ENCODE peak calls at places on chromosomes 12 and 14, in nine cellular contexts. Y is heart left ventricle, B is uterus, S is Peyer's patch, T is transverse colon, H is breast epithelium, X is sigmoid colon, E is esophagus squamous epithelium, M is IMR-90. R is an unnamed sample.

GRCh38 chr12:115771065-115771464 is 506.4 kb downstream of the MED13L start:
- DNase-seq in M (no peak), Y (no peak), T (no peak), H (no peak), B (no peak), E (no peak), X (no peak), S (peak; percentile 52), R (no peak)

GRCh38 chr12:117900561-117900960 is 68.2 kb downstream of the KSR2 start:
- DNase-seq in H (no peak), X (no peak), T (no peak), M (peak; percentile 8), B (no peak), Y (no peak), E (no peak), S (no peak), R (no peak)

GRCh38 chr12:56932867-56933266 is 1.3 kb downstream of the SDR9C7 start:
- DNase-seq in E (no peak), H (no peak), B (no peak), M (no peak), S (no peak), T (peak; percentile 22), Y (peak; percentile 50), X (no peak), R (no peak)

GRCh38 chr12:2627343-2628191 is 167.2 kb upstream of the FKBP4 start:
- DNase-seq in T (no peak), M (no peak), H (no peak), S (no peak), E (no peak), X (no peak), Y (no peak), B (no peak), R (peak; percentile 36)

GRCh38 chr14:77125275-77126073 is 16.1 kb downstream of the ZDHHC22 start:
- DNase-seq in S (no peak), H (no peak), E (no peak), T (no peak), X (no peak), B (no peak), Y (no peak), M (no peak), R (no peak)

GRCh38 chr12:12563529-12563928 is 866 bp upstream of the DUSP16 start:
- DNase-seq in S (no peak), H (no peak), B (peak; percentile 49), T (no peak), M (peak; percentile 32), Y (no peak), X (no peak), E (no peak), R (no peak)

GRCh38 chr12:45122776-45123380 is 72.0 kb upstream of the DBX2 start:
- DNase-seq in S (no peak), T (no peak), X (no peak), B (no peak), M (peak; percentile 21), E (no peak), Y (no peak), H (no peak), R (no peak)

GRCh38 chr12:112126000-112126431 is 656 bp downstream of the TRAFD1 start:
- DNase-seq in H (no peak), X (no peak), B (no peak), E (no peak), Y (no peak), S (no peak), M (no peak), T (no peak), R (no peak)

GRCh38 chr12:133217219-133217618 is 18.5 kb downstream of the ANHX start:
- DNase-seq in T (no peak), Y (no peak), E (no peak), S (no peak), M (no peak), X (no peak), B (no peak), H (no peak), R (no peak)

GRCh38 chr12:94717112-94717511 is 66.8 kb upstream of the TMCC3 start:
- DNase-seq in B (no peak), E (no peak), H (no peak), T (no peak), X (no peak), Y (no peak), M (no peak), S (no peak), R (no peak)

GRCh38 chr14:32370720-32371119 is 41.6 kb downstream of the AKAP6 start:
- DNase-seq in B (no peak), E (no peak), X (no peak), T (no peak), H (no peak), S (no peak), Y (no peak), M (peak; percentile 89), R (no peak)

GRCh38 chr12:43722621-43723020 is 36.0 kb downstream of the PUS7L start:
- DNase-seq in X (no peak), E (no peak), H (no peak), T (no peak), S (no peak), B (no peak), Y (no peak), M (no peak), R (no peak)

GRCh38 chr12:95351745-95352144 is 122.2 kb upstream of the METAP2 start:
- DNase-seq in B (no peak), X (no peak), E (no peak), M (no peak), T (no peak), Y (peak; percentile 42), H (no peak), S (no peak), R (no peak)

GRCh38 chr12:44571031-44571550 is 305.0 kb downstream of the NELL2 start:
- DNase-seq in S (no peak), X (no peak), T (no peak), H (no peak), Y (no peak), B (no peak), M (no peak), E (no peak), R (no peak)

GRCh38 chr12:68481181-68481941 is 129.3 kb upstream of the RAP1B start:
- DNase-seq in M (peak; percentile 15), T (no peak), B (no peak), E (no peak), Y (no peak), S (no peak), X (no peak), H (no peak), R (no peak)

GRCh38 chr14:64387232-64387737 is 868 bp upstream of the MTHFD1 start:
- DNase-seq in T (no peak), M (peak; percentile 19), H (no peak), Y (peak; percentile 33), B (no peak), X (no peak), E (no peak), S (no peak), R (no peak)

GRCh38 chr14:101460521-101460920 is 100.8 kb upstream of the DIO3 start:
- DNase-seq in S (peak; percentile 7), Y (no peak), T (no peak), M (no peak), E (no peak), X (no peak), H (no peak), B (no peak), R (no peak)

GRCh38 chr14:103925316-103925715 is 2.9 kb upstream of the TDRD9 start:
- DNase-seq in H (no peak), E (no peak), Y (no peak), T (no peak), S (no peak), X (no peak), B (no peak), M (no peak), R (no peak)

GRCh38 chr14:102235275-102235897 is 69.6 kb downstream of the MOK start:
- DNase-seq in Y (peak; percentile 85), T (peak; percentile 87), X (peak; percentile 94), B (peak; percentile 87), S (peak; percentile 84), E (no peak), M (peak; percentile 89), H (peak; percentile 72), R (peak; percentile 93)

GRCh38 chr14:69615471-69616407 is 4.3 kb downstream of the SUSD6 start:
- DNase-seq in Y (peak; percentile 63), B (peak; percentile 84), M (peak; percentile 84), S (no peak), T (peak; percentile 75), E (no peak), H (no peak), X (peak; percentile 86), R (peak; percentile 49)
- TF ChIP-seq POLR2A in Y (no peak), B (peak; percentile 42), M (no peak), S (no peak), T (peak; percentile 33), E (no peak), H (no peak), X (no peak), R (no peak)

DNA sequence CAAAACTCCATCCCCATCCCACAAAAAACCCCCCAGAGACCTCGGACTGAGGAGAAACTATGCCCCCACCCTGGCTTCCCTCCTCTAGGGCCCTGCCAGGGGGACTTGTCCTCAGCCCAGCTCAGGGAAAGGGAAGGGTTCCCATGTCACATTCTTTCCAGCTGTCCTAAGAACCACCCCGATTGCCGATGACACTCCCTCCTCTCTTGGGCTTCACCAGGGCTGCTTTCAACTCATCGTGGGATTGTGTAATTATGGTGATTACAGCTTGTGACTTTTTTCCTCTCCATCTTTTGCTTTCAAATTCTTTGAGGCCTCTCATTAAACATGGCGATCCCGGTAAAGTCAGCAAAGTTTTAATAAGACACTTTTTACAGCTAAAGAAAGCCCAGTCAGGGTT is 344.1 kb downstream of the DPF3 start:
- DNase-seq in X (peak; percentile 32), S (no peak), T (no peak), H (no peak), E (no peak), B (no peak), Y (no peak), M (no peak), R (no peak)
- H3K4me1 ChIP-seq in X (no peaks in the 10 kb centered on the region), S (no peaks in the 10 kb centered on the region), T (no peaks in the 10 kb centered on the region), H (peaks cover 4% of the 10 kb centered on the region), E (no peaks in the 10 kb centered on the region), B (no peaks in the 10 kb centered on the region), Y (no peaks in the 10 kb centered on the region), M (peaks cover 2% of the 10 kb centered on the region), R (no peaks in the 10 kb centered on the region)

GRCh38 chr12:109698820-109699219 is 14.8 kb upstream of the FAM222A start:
- DNase-seq in T (no peak), E (no peak), Y (no peak), M (no peak), X (no peak), S (no peak), B (no peak), H (no peak), R (no peak)
- H3K27ac ChIP-seq in T (no peak overlapping the region), E (no peak overlapping the region), Y (no peak overlapping the region), M (no peak overlapping the region), X (no peak overlapping the region), S (no peak overlapping the region), B (no peak overlapping the region), H (no peak overlapping the region), R (no peak overlapping the region)

DNA sequence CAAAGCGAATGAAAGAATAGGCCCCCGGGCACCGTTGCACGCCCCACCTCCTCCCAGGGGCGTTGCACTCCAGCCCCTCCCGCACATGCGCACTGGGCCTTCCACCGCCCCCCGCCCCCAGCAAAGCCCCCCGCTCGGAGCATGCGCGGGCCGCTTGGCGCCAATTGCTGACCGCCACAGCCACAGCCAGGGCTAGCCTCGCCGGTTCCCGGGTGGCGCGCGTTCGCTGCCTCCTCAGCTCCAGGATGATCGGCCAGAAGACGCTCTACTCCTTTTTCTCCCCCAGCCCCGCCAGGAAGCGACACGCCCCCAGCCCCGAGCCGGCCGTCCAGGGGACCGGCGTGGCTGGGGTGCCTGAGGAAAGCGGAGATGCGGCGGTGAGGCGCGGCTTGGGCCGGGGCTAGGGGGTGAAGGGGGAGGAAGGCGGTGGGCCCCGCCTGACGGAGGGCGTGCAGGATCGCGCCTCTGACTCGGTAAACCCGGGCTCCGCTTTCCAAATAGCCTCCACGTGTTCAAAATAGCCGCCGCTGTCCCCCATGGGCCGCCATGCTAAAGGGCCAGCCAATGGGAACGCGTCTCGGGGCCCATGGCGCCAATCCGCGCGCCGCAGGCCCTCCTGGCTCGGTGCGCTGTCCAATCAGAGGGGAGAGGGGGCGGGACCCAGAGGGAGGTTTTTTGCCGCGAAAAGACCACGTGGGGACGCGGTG is at the start of gene UNG:
- DNase-seq in H (peak; percentile 98), B (peak; percentile 97), E (peak; percentile 78), X (peak; percentile 99), S (peak; percentile 99), Y (peak; percentile 98), T (peak; percentile 98), M (peak; percentile 91), R (peak; percentile 98)
- TF ChIP-seq POLR2A in H (no peak), B (no peak), E (no peak), X (no peak), S (no peak), Y (no peak), T (no peak), M (no peak), R (no peak)